ENCODE peak calls at places on chromosomes 3 and 15, in four cellular contexts. Y is fibroblast of pulmonary artery, D is foreskin keratinocyte, Q is stromal cell of bone marrow. W is an unnamed sample.
A peak's percentile ranks its signal among the peaks of the same experiment; 100 is the strongest.

GRCh38 chr3:155853214-155854146 is 747 bp downstream of the SLC33A1 start:
- DNase-seq in Y (peak; percentile 30), D (no peak), Q (no peak), W (no peak)

GRCh38 chr3:128153156-128154011 is at the start of gene EEFSEC:
- DNase-seq in Y (peak; percentile 81), D (peak; percentile 58), Q (peak; percentile 61), W (peak; percentile 83)

GRCh38 chr3:101466465-101467309 is 46.3 kb downstream of the SENP7 start:
- DNase-seq in Y (no peak), D (no peak), Q (no peak), W (peak; percentile 50)

GRCh38 chr3:124318014-124318413 is 326.1 kb upstream of the ROPN1 start:
- DNase-seq in Y (no peak), D (no peak), Q (no peak), W (no peak)

GRCh38 chr3:68919000-68919399 is 13.3 kb downstream of the TAFA4 start:
- DNase-seq in Y (peak; percentile 52), D (no peak), Q (no peak), W (no peak)

GRCh38 chr3:11244131-11244677 is 28.0 kb upstream of the ATG7 start:
- DNase-seq in Y (peak; percentile 40), D (peak; percentile 50), Q (no peak), W (no peak)

GRCh38 chr3:42288385-42288784 is 22.4 kb upstream of the CCK start:
- DNase-seq in Y (no peak), D (no peak), Q (no peak), W (no peak)

GRCh38 chr3:141878812-141879211 is 2.4 kb downstream of the ATP1B3 start:
- DNase-seq in Y (peak; percentile 68), D (no peak), Q (no peak), W (no peak)

GRCh38 chr3:13057641-13058040 is 15.6 kb downstream of the IQSEC1 start:
- DNase-seq in Y (no peak), D (no peak), Q (no peak), W (no peak)

GRCh38 chr15:69729167-69729748 is 276.6 kb downstream of the RPLP1 start:
- DNase-seq in Y (peak; percentile 56), D (no peak), Q (no peak), W (no peak)

GRCh38 chr15:74750759-74751158 is 2.1 kb downstream of the CYP1A2 start:
- DNase-seq in Y (no peak), D (no peak), Q (no peak), W (no peak)

GRCh38 chr3:9040996-9041395 is 77.7 kb upstream of the RAD18 start:
- DNase-seq in Y (no peak), D (no peak), Q (no peak), W (no peak)

GRCh38 chr15:87345955-87346354 is 910.6 kb downstream of the NTRK3 start:
- DNase-seq in Y (no peak), D (no peak), Q (no peak), W (no peak)

GRCh38 chr3:64612082-64612860 is 75.5 kb downstream of the ADAMTS9 start:
- DNase-seq in Y (peak; percentile 88), D (no peak), Q (peak; percentile 5), W (peak; percentile 61)

GRCh38 chr3:119702530-119703527 is at the start of gene CFAP91:
- DNase-seq in Y (peak; percentile 92), D (peak; percentile 29), Q (peak; percentile 87), W (peak; percentile 97)

GRCh38 chr3:60536420-60536819 is 714.8 kb downstream of the FHIT start:
- DNase-seq in Y (no peak), D (no peak), Q (no peak), W (no peak)

GRCh38 chr15:64842986-64843561 is 1.4 kb downstream of the PLEKHO2 start:
- DNase-seq in Y (peak; percentile 74), D (no peak), Q (peak; percentile 48), W (peak; percentile 70)

GRCh38 chr3:126956361-126956760 is 26.6 kb upstream of the PLXNA1 start:
- DNase-seq in Y (no peak), D (peak; percentile 41), Q (no peak), W (no peak)

GRCh38 chr3:31581660-31582059 is 48.9 kb downstream of the STT3B start:
- DNase-seq in Y (peak; percentile 29), D (no peak), Q (no peak), W (no peak)

W was measured in ureter.